ENCODE peak calls at places on chromosomes 4 and X, in four cellular contexts. I is effector memory CD4-positive, alpha-beta T cell; A is aorta; S is cardiac muscle cell. D is an unnamed sample.
A peak's percentile ranks its signal among the peaks of the same experiment; 100 is the strongest.

GRCh38 chr4:116108606-116109005 is 976.8 kb downstream of the TRAM1L1 start:
- DNase-seq in A (no peak), S (no peak), I (no peak), D (no peak)

GRCh38 chrX:19954707-19955106 is 36.2 kb downstream of the BCLAF3 start:
- DNase-seq in I (no peak), A (no peak), S (peak; percentile 9), D (no peak)

GRCh38 chr4:181897935-181898334 is 345.3 kb upstream of the TENM3 start:
- DNase-seq in S (peak; percentile 63), A (no peak), I (no peak), D (no peak)

GRCh38 chr4:48112017-48112667 is 21.9 kb downstream of the TXK start:
- DNase-seq in I (no peak), S (no peak), A (no peak), D (no peak)

GRCh38 chr4:168618577-168619265 is 121.9 kb downstream of the PALLD start:
- DNase-seq in A (peak; percentile 59), I (no peak), S (no peak), D (no peak)

GRCh38 chr4:6227412-6228157 is 27.2 kb upstream of the JAKMIP1 start:
- DNase-seq in A (no peak), I (no peak), S (no peak), D (no peak)

GRCh38 chr4:138898282-138898681 is 117.3 kb upstream of the NOCT start:
- DNase-seq in A (no peak), I (no peak), S (peak; percentile 52), D (no peak)

GRCh38 chr4:126954537-126955291 is 678.0 kb upstream of the INTU start:
- DNase-seq in A (no peak), I (no peak), S (no peak), D (no peak)

GRCh38 chrX:1468250-1468772 is 15.6 kb upstream of the ASMTL start:
- DNase-seq in I (peak; percentile 77), A (no peak), S (no peak), D (no peak)

GRCh38 chrX:331145-331771 is 12.7 kb upstream of the GTPBP6 start:
- DNase-seq in I (no peak), S (peak; percentile 51), A (peak; percentile 48), D (peak; percentile 68)

GRCh38 chr4:5424901-5425300 is 283.5 kb downstream of the EVC2 start:
- DNase-seq in S (no peak), I (no peak), A (no peak), D (no peak)

GRCh38 chrX:18227458-18227857 is 6.8 kb upstream of the BEND2 start:
- DNase-seq in I (no peak), S (no peak), A (no peak), D (no peak)

GRCh38 chrX:17397074-17397473 is 22.1 kb downstream of the NHS start:
- DNase-seq in S (peak; percentile 38), I (no peak), A (no peak), D (no peak)

GRCh38 chrX:136204571-136204970 is 46.6 kb downstream of the MAP7D3 start:
- DNase-seq in S (peak; percentile 64), A (peak; percentile 68), I (peak; percentile 8), D (no peak)

GRCh38 chrX:70049406-70049805 is 332 bp downstream of the AWAT2 start:
- DNase-seq in A (no peak), S (no peak), I (no peak), D (no peak)

GRCh38 chr4:73277201-73277600 is 18.6 kb upstream of the ANKRD17 start:
- DNase-seq in I (no peak), A (no peak), S (no peak), D (no peak)
- H3K4me3 ChIP-seq in I (no peak overlapping the region), A (no peak overlapping the region), S (no peak overlapping the region), D (no peak overlapping the region)

DNA sequence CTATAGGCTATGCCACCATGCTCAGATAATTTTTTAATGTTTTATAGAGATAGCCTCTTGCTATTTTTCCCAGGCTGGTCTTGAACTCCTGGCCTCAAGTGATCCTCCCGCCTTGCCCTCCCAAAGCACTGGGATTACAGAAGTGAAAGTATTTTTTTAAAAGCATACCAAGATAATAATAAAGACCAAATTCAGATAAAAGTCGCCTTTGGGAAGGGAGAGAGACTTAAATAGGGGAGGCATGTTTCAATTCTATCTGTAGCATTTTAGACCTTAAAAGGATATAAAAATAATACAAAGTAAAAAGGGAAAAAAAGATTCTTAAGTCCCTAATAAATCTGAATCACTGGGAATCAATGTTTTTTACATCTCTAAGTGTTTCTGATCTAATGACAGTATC is 108.9 kb downstream of the AFAP1 start:
- DNase-seq in A (no peak), S (no peak), I (no peak), D (no peak)
- H3K27ac ChIP-seq in A (peak overlapping the region; percentile 34), S (peak overlapping the region; percentile 32), I (peak overlapping the region; percentile 58), D (peak overlapping the region; percentile 30)

GRCh38 chr4:1241936-1242505 is 6.9 kb downstream of the CTBP1 start:
- DNase-seq in I (no peak), S (no peak), A (no peak), D (no peak)
- H3K4me1 ChIP-seq in I (peaks cover 42% of the 10 kb centered on the region), S (peaks cover 8% of the 10 kb centered on the region), A (no peaks in the 10 kb centered on the region), D (peaks cover 26% of the 10 kb centered on the region)

GRCh38 chrX:137566746-137567473 is 983 bp downstream of the ZIC3 start:
- DNase-seq in S (no peak), I (no peak), A (no peak), D (peak; percentile 50)

GRCh38 chrX:137569470-137569891 is 3.6 kb downstream of the ZIC3 start:
- DNase-seq in S (no peak), I (no peak), A (no peak), D (no peak)

GRCh38 chrX:137567474-137568232 is 1.7 kb downstream of the ZIC3 start:
- DNase-seq in A (no peak), I (no peak), S (no peak), D (no peak)

GRCh38 chrX:137565921-137566745 is at the start of gene ZIC3:
- DNase-seq in S (peak; percentile 45), A (peak; percentile 67), I (no peak), D (peak; percentile 86)

DNA sequence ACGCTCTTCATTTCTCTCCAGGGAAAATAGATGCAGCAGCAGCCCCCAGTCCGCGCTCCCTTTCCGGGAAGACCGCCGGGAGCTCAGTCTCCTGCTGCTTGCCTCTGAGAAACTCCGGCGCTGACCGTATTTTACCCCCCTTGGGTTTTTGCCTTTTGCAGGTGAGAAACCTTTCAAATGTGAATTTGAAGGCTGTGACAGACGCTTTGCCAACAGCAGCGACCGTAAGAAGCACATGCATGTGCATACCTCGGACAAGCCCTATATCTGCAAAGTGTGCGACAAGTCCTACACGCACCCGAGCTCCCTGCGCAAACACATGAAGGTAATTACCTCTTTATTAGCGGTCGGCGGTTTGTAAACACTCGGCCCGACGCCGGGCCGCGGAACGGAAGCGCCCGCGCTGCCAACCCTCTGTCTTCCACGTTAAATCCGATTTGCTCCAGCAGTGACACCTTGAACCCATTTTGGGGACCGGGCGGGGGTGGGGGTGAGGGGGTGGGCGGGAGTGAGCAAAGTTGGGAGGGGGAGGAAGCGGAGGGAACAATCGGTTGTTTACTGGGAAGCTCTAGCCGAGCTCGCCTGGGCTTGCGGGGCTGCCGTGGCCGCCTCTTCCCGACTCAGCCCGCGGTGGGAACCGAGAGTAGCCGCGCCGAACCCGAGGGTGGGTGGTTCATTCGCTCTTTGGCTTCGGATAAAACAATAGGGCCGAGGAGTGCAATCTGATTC is 3.0 kb downstream of the ZIC3 start:
- DNase-seq in S (no peak), A (no peak), I (no peak), D (no peak)
- H3K4me3 ChIP-seq in S (peak overlapping the region; percentile 55), A (no peak overlapping the region), I (no peak overlapping the region), D (peak overlapping the region; percentile 9)

GRCh38 chrX:7116081-7116480 is 31.4 kb upstream of the STS start:
- DNase-seq in A (no peak), S (no peak), I (no peak), D (peak; percentile 50)
- H3K27ac ChIP-seq in A (no peak overlapping the region), S (no peak overlapping the region), I (no peak overlapping the region), D (no peak overlapping the region)

GRCh38 chr4:68447201-68447600 is at the start of gene TMPRSS11E:
- DNase-seq in S (no peak), I (no peak), A (no peak), D (no peak)
- H3K4me1 ChIP-seq in S (no peaks in the 10 kb centered on the region), I (no peaks in the 10 kb centered on the region), A (no peaks in the 10 kb centered on the region), D (no peaks in the 10 kb centered on the region)

D was measured in right cardiac atrium.